ENCODE peak calls at places on chromosomes 12 and 14, in five cellular contexts. Z is body of pancreas; J is CD4-positive, alpha-beta memory T cell; M is Peyer's patch; E is A549. N is an unnamed sample. For H3K9me3, the result is how much of the 10 kb centered on the place peaks cover.

GRCh38 chr12:126353604-126354003 is 1288.4 kb downstream of the AACS start:
- DNase-seq in Z (no peak), J (no peak), E (no peak), M (no peak), N (no peak)

GRCh38 chr12:28527631-28528249 is 337.5 kb downstream of the CCDC91 start:
- DNase-seq in M (no peak), J (no peak), E (no peak), Z (no peak), N (no peak)

GRCh38 chr12:47349770-47350408 is 270.1 kb upstream of the AMIGO2 start:
- DNase-seq in E (no peak), M (no peak), Z (no peak), J (no peak), N (no peak)

GRCh38 chr14:99522025-99522401 is 40.8 kb downstream of the CCNK start:
- DNase-seq in J (no peak), M (no peak), Z (no peak), E (no peak), N (no peak)

GRCh38 chr12:130656411-130656810 is 59.7 kb downstream of the RIMBP2 start:
- DNase-seq in Z (no peak), E (no peak), J (no peak), M (no peak), N (no peak)

GRCh38 chr12:102946042-102946441 is 11.4 kb upstream of the ASCL1 start:
- DNase-seq in J (no peak), M (no peak), E (no peak), Z (no peak), N (no peak)

GRCh38 chr14:95547272-95547625 is 12.4 kb downstream of the GLRX5 start:
- DNase-seq in Z (no peak), M (no peak), J (no peak), E (no peak), N (no peak)

GRCh38 chr14:75578099-75578785 is at the start of gene FLVCR2:
- DNase-seq in M (peak), J (peak), Z (peak), E (peak), N (no peak)

GRCh38 chr14:74296037-74296467 is 6.7 kb downstream of the ABCD4 start:
- DNase-seq in E (no peak), J (no peak), Z (no peak), M (no peak), N (no peak)

GRCh38 chr12:130486891-130487416 is 149.3 kb downstream of the PIWIL1 start:
- DNase-seq in Z (no peak), J (no peak), E (no peak), M (no peak), N (no peak)

GRCh38 chr12:47832263-47832933 is 12.7 kb upstream of the HDAC7 start:
- DNase-seq in J (peak), Z (no peak), M (peak), E (no peak), N (peak)

GRCh38 chr14:55102141-55102547 is 26.9 kb upstream of the LGALS3 start:
- DNase-seq in E (peak), J (peak), Z (peak), M (peak), N (peak)

GRCh38 chr14:21526672-21527319 is 650 bp upstream of the SALL2 start:
- DNase-seq in J (no peak), Z (no peak), M (no peak), E (no peak), N (peak)

GRCh38 chr14:50366115-50366514 is 30.6 kb downstream of the CDKL1 start:
- DNase-seq in E (no peak), M (no peak), Z (no peak), J (no peak), N (no peak)

GRCh38 chr14:22314183-22314820 is 274.7 kb downstream of the DAD1 start:
- DNase-seq in J (no peak), E (peak), Z (peak), M (no peak), N (peak)

GRCh38 chr12:17148706-17149105 is 542.7 kb upstream of the LMO3 start:
- DNase-seq in M (no peak), J (peak), Z (no peak), E (peak), N (peak)

GRCh38 chr12:14362347-14362746 is 3.1 kb upstream of the ATF7IP start:
- DNase-seq in J (no peak), Z (no peak), M (no peak), E (no peak), N (peak)

GRCh38 chr12:118611295-118611694 is 234.9 kb downstream of the SUDS3 start:
- DNase-seq in Z (peak), J (no peak), E (no peak), M (no peak), N (no peak)

GRCh38 chr14:99241314-99242035 is 30.5 kb downstream of the BCL11B start:
- DNase-seq in J (peak), M (no peak), E (no peak), Z (no peak), N (no peak)

GRCh38 chr12:105257321-105257728 is 21.4 kb upstream of the APPL2 start:
- DNase-seq in M (no peak), Z (no peak), E (peak), J (no peak), N (no peak)

GRCh38 chr14:86013663-86014062 is 483.7 kb downstream of the FLRT2 start:
- DNase-seq in J (no peak), M (no peak), Z (no peak), E (no peak), N (no peak)

GRCh38 chr14:75442642-75443041 is 14.8 kb downstream of the JDP2 start:
- DNase-seq in Z (no peak), J (no peak), E (no peak), M (no peak), N (no peak)

GRCh38 chr12:87467893-87468292 is 561.3 kb downstream of the C12orf50 start:
- DNase-seq in J (no peak), Z (no peak), M (no peak), E (no peak), N (no peak)

GRCh38 chr12:124920353-124920935 is 6.0 kb upstream of the UBC start:
- DNase-seq in J (no peak), Z (no peak), E (no peak), M (no peak), N (peak)

GRCh38 chr14:33642641-33643342 is 308.1 kb downstream of the EGLN3 start:
- DNase-seq in E (no peak), Z (no peak), M (no peak), J (no peak), N (no peak)

GRCh38 chr12:79151956-79152355 is 287.4 kb downstream of the SYT1 start:
- DNase-seq in J (no peak), Z (no peak), E (no peak), M (no peak), N (no peak)

DNA sequence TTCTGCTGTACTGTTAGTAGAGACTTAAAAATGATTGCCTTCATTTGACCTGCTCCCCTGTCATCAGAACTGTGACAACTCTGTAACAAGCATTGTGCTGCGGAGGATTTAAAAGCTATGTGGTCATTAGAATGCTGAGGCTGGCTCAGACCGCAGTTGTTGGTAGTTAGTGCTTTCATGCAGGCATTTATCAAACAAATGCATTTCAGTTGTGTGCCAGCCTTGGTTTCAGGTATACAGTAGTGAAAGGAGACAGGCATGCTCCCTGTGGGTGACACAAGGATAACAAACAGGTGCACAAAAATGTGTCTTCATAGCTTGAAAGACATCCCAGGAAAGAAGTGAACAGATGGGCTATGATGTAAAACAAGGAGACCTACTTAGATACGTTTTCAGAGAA is 60.6 kb downstream of the MARK3 start:
- DNase-seq in M (no peak), Z (peak), E (no peak), J (no peak), N (no peak)
- H3K27ac ChIP-seq in M (no peak), Z (no peak), E (no peak), J (no peak), N (no peak)

GRCh38 chr12:89781961-89782360 is 73.3 kb upstream of the ATP2B1 start:
- DNase-seq in E (no peak), Z (no peak), J (no peak), M (no peak), N (no peak)
- H3K9me3 ChIP-seq in E (under half), Z (under half), J (under half), M (under half), N (under half)

GRCh38 chr14:25111061-25111601 is 61.2 kb upstream of the STXBP6 start:
- DNase-seq in Z (peak), E (peak), M (no peak), J (no peak), N (no peak)
- H3K27ac ChIP-seq in Z (no peak), E (no peak), M (peak), J (no peak), N (no peak)

DNA sequence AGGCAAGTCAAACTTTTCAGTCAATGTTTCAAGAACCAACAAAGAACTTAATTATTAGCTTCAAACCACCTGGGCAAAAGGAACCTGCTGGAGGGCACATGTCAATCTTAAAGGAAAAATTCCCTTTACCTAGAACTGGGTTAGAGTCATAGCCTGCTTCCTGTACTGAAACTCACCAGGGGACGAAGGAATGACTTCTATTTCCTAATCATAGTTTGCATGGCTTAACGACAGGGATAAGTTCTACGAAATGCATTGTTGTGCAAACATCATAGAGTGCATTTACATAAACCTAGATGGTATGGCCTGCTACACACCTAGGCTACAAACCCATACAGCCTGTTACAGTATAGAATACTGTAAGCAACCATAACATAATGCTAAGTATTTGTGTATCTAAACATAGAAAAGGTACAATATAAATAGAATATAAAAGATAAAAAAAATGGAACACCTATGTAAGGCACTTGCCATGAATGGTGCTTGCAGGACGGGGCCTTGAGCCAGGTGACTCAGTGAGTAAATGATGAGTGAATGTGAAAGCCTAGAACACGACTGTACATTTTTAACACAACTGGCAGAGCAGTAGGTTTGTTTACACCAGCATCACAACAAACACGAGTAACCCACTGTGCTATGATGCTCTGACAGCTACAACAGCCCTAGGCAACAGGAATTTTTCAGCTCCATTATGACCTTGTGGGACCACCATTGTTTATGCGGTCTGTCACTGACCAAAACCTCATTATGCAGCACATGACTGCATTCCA is 234.9 kb upstream of the CAND1 start:
- DNase-seq in M (no peak), E (peak), Z (no peak), J (no peak), N (no peak)
- H3K9me3 ChIP-seq in M (under half), E (under half), Z (under half), J (under half), N (under half)

GRCh38 chr14:93716002-93716401 is 72.3 kb downstream of the PRIMA1 start:
- DNase-seq in E (no peak), Z (no peak), J (no peak), M (no peak), N (no peak)

GRCh38 chr14:93712079-93712837 is 76.0 kb downstream of the PRIMA1 start:
- DNase-seq in J (no peak), Z (no peak), E (no peak), M (no peak), N (no peak)

GRCh38 chr14:93712838-93713724 is 75.2 kb downstream of the PRIMA1 start:
- DNase-seq in Z (no peak), J (no peak), E (no peak), M (no peak), N (no peak)

GRCh38 chr14:93715279-93715927 is 72.9 kb downstream of the PRIMA1 start:
- DNase-seq in Z (no peak), J (no peak), M (no peak), E (no peak), N (no peak)

DNA sequence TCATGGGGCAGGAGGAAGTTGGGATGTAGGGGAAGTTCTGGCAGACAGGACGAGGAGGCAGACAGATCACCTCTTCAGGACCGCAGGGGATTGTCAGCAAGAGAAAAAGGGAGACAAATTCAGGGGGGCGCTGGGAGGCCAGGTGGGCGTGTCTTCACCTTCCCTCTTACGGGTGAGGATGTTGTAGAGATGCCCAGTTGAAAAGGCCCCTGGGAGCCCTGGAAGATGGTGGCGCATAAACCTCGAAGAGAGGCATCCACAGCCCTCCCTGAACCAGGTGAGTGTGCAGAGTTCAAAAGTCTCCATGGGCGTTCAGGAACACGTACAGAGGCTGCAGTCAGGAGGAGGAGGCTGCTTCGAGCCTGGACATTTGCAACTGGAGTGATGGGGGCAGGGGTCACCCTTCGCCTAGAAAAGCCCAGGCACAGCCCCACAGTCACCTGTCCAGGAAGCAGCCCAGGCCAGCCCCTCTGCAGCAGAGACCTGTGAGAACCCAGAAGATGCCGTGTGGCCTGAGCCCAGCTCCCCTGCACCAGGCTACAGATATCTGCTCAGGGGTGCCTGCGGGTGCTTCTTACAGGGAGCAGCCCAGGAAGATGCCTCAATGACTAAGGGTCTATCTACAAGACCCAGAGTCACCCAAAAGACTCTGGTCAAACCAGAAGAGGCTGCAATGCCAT is 74.4 kb downstream of the PRIMA1 start:
- DNase-seq in M (no peak), Z (no peak), E (no peak), J (no peak), N (no peak)
- H3K27ac ChIP-seq in M (no peak), Z (no peak), E (no peak), J (no peak), N (no peak)

DNA sequence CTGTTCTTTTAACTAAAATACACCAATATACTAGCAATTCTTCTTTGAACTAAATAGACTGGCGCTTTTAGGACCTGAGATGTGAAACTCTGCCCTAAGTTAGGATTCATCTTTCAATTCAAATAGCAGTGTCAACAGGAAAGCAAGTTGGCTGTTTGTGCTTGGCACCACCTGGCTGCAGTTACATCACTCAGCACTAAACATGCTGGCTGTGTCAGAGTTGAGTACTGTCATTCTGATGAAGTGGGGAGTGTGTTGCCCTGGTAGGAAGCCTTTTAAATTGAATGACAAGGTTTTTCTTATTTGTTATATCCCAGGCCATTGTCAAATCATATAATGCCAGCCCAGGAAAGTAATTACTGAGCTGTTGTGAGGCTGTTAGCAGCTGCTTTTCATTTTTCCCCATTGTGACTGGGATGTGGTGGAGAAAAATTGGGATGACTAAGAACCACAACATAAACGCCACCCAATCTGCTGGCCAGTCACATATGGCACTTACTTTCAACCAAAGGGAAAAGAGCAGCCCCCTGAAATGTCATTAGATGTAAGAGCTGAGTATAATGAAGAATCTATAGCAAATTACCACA is 106.5 kb upstream of the PRKD1 start:
- DNase-seq in M (no peak), J (no peak), E (no peak), Z (no peak), N (no peak)
- H3K9me3 ChIP-seq in M (under half), J (under half), E (under half), Z (under half), N (under half)

DNA sequence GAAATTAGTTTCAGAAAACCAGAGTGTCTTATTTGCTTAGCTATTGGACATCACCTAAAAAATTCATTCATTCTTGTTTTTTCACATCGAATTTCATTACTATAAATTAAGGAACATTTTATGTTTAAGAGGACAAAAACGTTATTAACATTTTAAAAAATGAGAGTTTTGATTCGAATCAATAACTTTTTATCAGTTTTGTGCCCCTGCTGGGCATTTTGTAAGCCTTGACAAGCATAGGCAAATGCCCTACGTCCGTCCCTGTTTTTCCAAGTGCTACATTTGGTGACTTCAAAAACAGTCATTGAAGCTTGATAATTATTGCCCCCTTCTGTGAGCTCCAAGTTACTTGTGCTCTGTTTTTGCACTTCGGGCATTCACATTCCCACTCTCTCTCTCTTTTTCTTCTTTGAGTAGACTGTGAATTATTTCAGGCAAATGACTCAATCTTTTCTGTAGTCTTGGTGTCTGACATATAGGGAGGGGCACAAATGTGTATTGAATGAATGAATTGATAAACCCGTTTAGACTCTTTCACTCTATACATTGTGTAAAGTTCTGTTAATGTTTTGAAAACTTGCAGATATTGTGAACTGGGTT is 1.2 kb downstream of the APAF1 start:
- DNase-seq in M (no peak), E (peak), Z (no peak), J (no peak), N (peak)
- H3K27ac ChIP-seq in M (no peak), E (peak), Z (peak), J (peak), N (no peak)

GRCh38 chr12:111964935-111965334 is 48.0 kb downstream of the TMEM116 start:
- DNase-seq in M (no peak), Z (no peak), E (no peak), J (no peak), N (no peak)
- H3K9me3 ChIP-seq in M (under half), Z (under half), E (under half), J (under half), N (under half)

N was measured in OCI-LY7.